ENCODE peak calls at places on chromosomes 2 and 18, in seven cellular contexts. K is heart left ventricle; M is spleen; S is PC-9; X is breast epithelium; V is foreskin keratinocyte; L is CD4-positive, alpha-beta T cell. R is an unnamed sample.

GRCh38 chr2:205684871-205685313 is 2.6 kb downstream of the NRP2 start:
- DNase-seq in L (no peak), X (no peak), V (no peak), M (no peak), S (no peak), K (no peak), R (no peak)

GRCh38 chr2:127098711-127099110 is 8.2 kb downstream of the BIN1 start:
- DNase-seq in M (peak; percentile 66), K (no peak), X (no peak), L (no peak), V (no peak), S (no peak), R (no peak)

GRCh38 chr18:12391487-12392136 is 14.6 kb upstream of the AFG3L2 start:
- DNase-seq in S (peak; percentile 64), X (no peak), V (no peak), L (peak; percentile 33), K (peak; percentile 54), M (peak; percentile 32), R (no peak)

GRCh38 chr2:101349893-101350662 is 37.2 kb downstream of the CREG2 start:
- DNase-seq in K (no peak), L (no peak), S (no peak), M (no peak), V (no peak), X (no peak), R (no peak)

GRCh38 chr2:155872396-155872795 is 460.1 kb downstream of the NR4A2 start:
- DNase-seq in L (no peak), K (no peak), V (no peak), S (no peak), M (no peak), X (no peak), R (no peak)

GRCh38 chr2:110888401-110888800 is 156.0 kb downstream of the ACOXL start:
- DNase-seq in K (no peak), V (no peak), S (no peak), X (no peak), L (no peak), M (no peak), R (no peak)

GRCh38 chr2:172119089-172119488 is 16.4 kb upstream of the DLX2 start:
- DNase-seq in V (peak; percentile 83), S (no peak), L (no peak), X (no peak), M (no peak), K (no peak), R (no peak)

GRCh38 chr2:217927601-217928323 is 75.0 kb downstream of the TNS1 start:
- DNase-seq in K (no peak), S (no peak), V (no peak), M (no peak), X (no peak), L (no peak), R (no peak)

GRCh38 chr2:239269173-239269865 is 131.5 kb downstream of the HDAC4 start:
- DNase-seq in V (no peak), X (no peak), S (no peak), M (no peak), L (no peak), K (no peak), R (no peak)

GRCh38 chr2:177646241-177646640 is 253.7 kb downstream of the AGPS start:
- DNase-seq in M (no peak), S (no peak), L (no peak), K (no peak), V (no peak), X (no peak), R (no peak)
- H3K27ac ChIP-seq in M (no peak overlapping the region), S (no peak overlapping the region), L (no peak overlapping the region), K (no peak overlapping the region), V (no peak overlapping the region), X (no peak overlapping the region), R (no peak overlapping the region)

DNA sequence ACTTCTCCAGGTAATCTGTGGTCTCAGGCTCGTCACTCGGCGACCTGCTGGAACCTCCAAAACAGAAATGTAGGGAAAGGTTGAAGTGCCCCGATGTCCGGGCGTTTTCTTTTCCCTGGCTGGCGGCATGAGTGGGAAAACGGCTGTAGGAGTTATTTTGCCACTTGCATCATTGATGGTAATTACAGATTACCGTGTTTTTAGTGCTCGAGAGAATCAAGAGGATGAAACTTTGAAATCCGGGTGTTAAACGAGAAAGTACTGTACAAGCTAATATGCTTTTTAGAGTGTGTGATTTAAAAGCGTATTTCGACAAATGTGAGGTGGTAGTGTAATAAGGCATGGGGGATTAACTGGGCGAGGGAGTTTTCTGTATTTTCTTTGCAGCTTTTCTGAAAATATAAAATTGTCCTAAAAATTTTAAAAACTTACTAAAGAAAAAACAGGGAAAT is 819 bp downstream of the GRHL1 start:
- DNase-seq in M (no peak), L (no peak), S (no peak), K (no peak), X (no peak), V (no peak), R (no peak)
- H3K27ac ChIP-seq in M (no peak overlapping the region), L (no peak overlapping the region), S (peak overlapping the region; percentile 64), K (no peak overlapping the region), X (peak overlapping the region; percentile 94), V (no peak overlapping the region), R (peak overlapping the region; percentile 57)

GRCh38 chr18:58632557-58632956 is 3.7 kb upstream of the ALPK2 start:
- DNase-seq in L (no peak), X (no peak), K (peak; percentile 48), M (no peak), V (no peak), S (no peak), R (no peak)
- H3K27ac ChIP-seq in L (no peak overlapping the region), X (no peak overlapping the region), K (peak overlapping the region; percentile 81), M (no peak overlapping the region), V (no peak overlapping the region), S (no peak overlapping the region), R (no peak overlapping the region)

DNA sequence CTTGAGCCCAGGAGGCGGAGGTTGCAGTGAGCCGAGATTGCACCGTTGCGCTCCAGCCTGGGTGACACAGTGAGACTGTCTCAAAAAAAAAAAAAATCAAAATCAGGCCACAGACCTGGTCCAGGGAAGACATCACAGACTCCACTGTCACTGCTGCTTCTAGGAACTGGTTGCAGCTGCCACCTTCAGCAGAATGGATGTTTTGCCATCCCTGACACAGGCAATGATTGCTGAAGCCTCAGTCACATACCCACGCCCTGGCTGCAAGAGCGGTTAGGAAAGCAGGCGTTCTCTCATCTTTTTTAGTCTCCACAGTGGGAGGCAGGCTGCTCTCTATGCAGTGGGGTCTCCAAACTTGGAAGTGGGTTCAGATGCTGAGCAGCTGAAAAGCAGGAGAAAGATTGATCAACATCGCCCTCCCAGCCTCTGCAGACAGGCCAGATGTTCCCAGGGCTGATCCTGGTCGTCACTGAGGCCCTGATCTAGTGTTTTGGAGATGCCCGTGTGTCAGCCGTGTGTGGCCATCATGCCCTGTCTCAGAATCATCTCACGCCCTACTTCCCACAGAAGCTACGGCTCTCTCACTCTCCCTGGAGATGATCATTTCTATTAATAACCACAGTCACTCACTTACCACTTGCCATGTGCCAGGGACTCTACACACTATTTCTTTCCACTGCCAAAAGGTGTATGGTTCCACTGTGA is 91.8 kb downstream of the PLB1 start:
- DNase-seq in K (no peak), V (no peak), S (no peak), X (no peak), M (peak; percentile 45), L (no peak), R (no peak)
- H3K27ac ChIP-seq in K (peak overlapping the region; percentile 21), V (no peak overlapping the region), S (no peak overlapping the region), X (no peak overlapping the region), M (no peak overlapping the region), L (no peak overlapping the region), R (no peak overlapping the region)

GRCh38 chr2:216560695-216561370 is 62.2 kb downstream of the RPL37A start:
- DNase-seq in S (no peak), X (no peak), V (no peak), L (no peak), M (no peak), K (peak; percentile 30), R (no peak)
- H3K27ac ChIP-seq in S (no peak overlapping the region), X (peak overlapping the region; percentile 62), V (no peak overlapping the region), L (no peak overlapping the region), M (peak overlapping the region; percentile 68), K (no peak overlapping the region), R (no peak overlapping the region)

DNA sequence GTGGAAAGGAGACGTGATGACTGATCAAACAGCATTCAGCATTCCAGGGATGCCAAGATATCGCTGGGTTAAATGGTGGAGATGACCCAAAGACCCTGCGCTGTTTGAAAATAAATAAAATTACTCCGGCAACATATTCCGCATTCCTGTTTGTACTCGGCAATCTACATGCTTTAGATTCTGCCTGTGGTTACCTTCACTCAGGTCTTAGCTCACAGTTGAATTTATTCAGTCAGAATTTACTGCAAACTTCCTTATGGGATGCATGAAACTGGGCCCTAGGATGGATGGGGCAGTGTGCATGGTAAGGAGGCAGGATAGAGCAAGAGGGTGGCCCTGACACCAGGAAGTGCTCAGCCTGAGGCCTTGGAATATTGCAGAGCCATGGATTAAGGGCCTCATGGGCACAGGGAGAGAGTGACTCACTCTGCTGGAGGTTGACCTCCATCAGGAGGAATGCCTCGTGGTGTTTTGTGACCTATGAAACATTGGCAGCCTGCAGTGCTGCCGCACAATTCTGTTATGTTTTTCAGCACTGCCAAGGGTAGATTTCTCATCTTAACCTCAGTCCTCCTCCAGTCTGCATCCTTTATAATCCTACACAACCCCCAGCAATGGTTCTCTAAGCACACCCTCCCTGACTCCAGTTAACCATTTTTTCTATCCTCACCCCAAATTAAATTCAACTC is 321.4 kb downstream of the IRS1 start:
- DNase-seq in K (peak; percentile 26), V (no peak), M (no peak), S (peak; percentile 77), X (no peak), L (no peak), R (no peak)
- H3K27ac ChIP-seq in K (no peak overlapping the region), V (no peak overlapping the region), M (no peak overlapping the region), S (no peak overlapping the region), X (peak overlapping the region; percentile 78), L (no peak overlapping the region), R (no peak overlapping the region)

GRCh38 chr2:40346535-40347354 is 105.1 kb downstream of the SLC8A1 start:
- DNase-seq in V (no peak), K (no peak), S (no peak), L (no peak), X (no peak), M (no peak), R (no peak)
- H3K27ac ChIP-seq in V (no peak overlapping the region), K (peak overlapping the region; percentile 48), S (no peak overlapping the region), L (no peak overlapping the region), X (no peak overlapping the region), M (peak overlapping the region; percentile 30), R (no peak overlapping the region)

DNA sequence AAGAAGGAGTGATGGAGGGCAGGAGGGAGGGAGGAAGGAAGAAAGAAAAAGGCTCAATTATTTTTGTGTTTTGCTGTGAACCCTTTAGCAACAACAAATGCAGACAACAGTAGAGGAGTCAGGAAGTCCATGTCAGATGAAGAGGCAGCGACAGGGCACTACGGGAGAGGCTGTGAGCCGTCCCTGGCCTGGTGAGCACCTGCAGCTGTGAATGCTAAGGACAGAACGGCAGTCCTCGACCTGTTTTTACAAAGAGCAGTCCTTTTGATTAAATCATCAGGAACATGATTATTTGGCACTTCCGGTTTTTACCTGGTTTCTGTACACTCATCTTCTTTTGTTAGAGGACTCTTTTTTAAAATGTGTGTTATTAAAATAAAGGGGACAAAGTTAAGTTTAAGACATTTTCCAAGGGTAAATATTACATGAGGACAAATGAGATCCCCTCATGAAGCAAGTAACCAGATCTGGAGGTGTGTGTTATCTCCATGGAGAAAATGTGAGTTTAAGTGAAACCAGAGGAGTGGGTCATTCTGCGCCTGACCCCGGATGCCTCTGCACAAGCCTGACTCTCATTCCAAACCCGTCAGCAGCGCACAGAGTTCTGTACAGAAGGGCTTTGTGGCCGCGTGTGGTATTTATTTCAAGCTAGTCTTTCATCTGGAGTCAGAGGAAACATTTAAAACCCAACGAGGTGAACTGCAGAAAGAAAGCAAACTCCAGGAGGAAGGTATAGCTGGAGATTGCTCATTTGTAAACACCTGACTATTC is 492.5 kb downstream of the SOX11 start:
- DNase-seq in L (no peak), X (no peak), K (no peak), V (no peak), M (no peak), S (no peak), R (no peak)
- H3K27ac ChIP-seq in L (no peak overlapping the region), X (no peak overlapping the region), K (no peak overlapping the region), V (no peak overlapping the region), M (no peak overlapping the region), S (no peak overlapping the region), R (no peak overlapping the region)

GRCh38 chr2:234024304-234024703 is 26.2 kb upstream of the SPP2 start:
- DNase-seq in X (no peak), V (no peak), L (no peak), S (no peak), M (peak; percentile 74), K (no peak), R (no peak)
- H3K27ac ChIP-seq in X (no peak overlapping the region), V (no peak overlapping the region), L (no peak overlapping the region), S (no peak overlapping the region), M (no peak overlapping the region), K (no peak overlapping the region), R (no peak overlapping the region)